ENCODE peak calls at places on chromosomes 16 and 17, in five cellular contexts. One of them, this sample, is unnamed.

GRCh38 chr17:69596141-69596540 is 181.6 kb downstream of the MAP2K6 start:
- DNase-seq in effector memory CD4-positive, alpha-beta T cell: no peak
- DNase-seq in cardiac muscle cell: no peak
- DNase-seq in mesendoderm: no peak
- DNase-seq in CD8-positive, alpha-beta memory T cell: no peak
- DNase-seq in this sample: no peak

GRCh38 chr17:13520899-13521572 is 80.7 kb downstream of the HS3ST3A1 start:
- DNase-seq in effector memory CD4-positive, alpha-beta T cell: no peak
- DNase-seq in cardiac muscle cell: peak
- DNase-seq in mesendoderm: no peak
- DNase-seq in CD8-positive, alpha-beta memory T cell: no peak
- DNase-seq in this sample: no peak

GRCh38 chr16:61083711-61084110 is 952.5 kb downstream of the CDH8 start:
- DNase-seq in effector memory CD4-positive, alpha-beta T cell: no peak
- DNase-seq in cardiac muscle cell: no peak
- DNase-seq in mesendoderm: no peak
- DNase-seq in CD8-positive, alpha-beta memory T cell: no peak
- DNase-seq in this sample: no peak

GRCh38 chr17:45282683-45283644 is 21.1 kb upstream of the SPATA32 start:
- DNase-seq in effector memory CD4-positive, alpha-beta T cell: no peak
- DNase-seq in cardiac muscle cell: peak
- DNase-seq in mesendoderm: peak
- DNase-seq in CD8-positive, alpha-beta memory T cell: no peak
- DNase-seq in this sample: no peak

GRCh38 chr16:2976201-2976600 is 4.0 kb downstream of the PKMYT1 start:
- DNase-seq in effector memory CD4-positive, alpha-beta T cell: no peak
- DNase-seq in cardiac muscle cell: no peak
- DNase-seq in mesendoderm: no peak
- DNase-seq in CD8-positive, alpha-beta memory T cell: no peak
- DNase-seq in this sample: no peak

GRCh38 chr17:56142325-56142724 is 10.9 kb upstream of the ANKFN1 start:
- DNase-seq in effector memory CD4-positive, alpha-beta T cell: no peak
- DNase-seq in cardiac muscle cell: no peak
- DNase-seq in mesendoderm: no peak
- DNase-seq in CD8-positive, alpha-beta memory T cell: no peak
- DNase-seq in this sample: no peak

GRCh38 chr17:80881321-80881720 is 110.3 kb upstream of the CHMP6 start:
- DNase-seq in effector memory CD4-positive, alpha-beta T cell: no peak
- DNase-seq in cardiac muscle cell: no peak
- DNase-seq in mesendoderm: no peak
- DNase-seq in CD8-positive, alpha-beta memory T cell: peak
- DNase-seq in this sample: no peak

GRCh38 chr17:77475012-77475976 is 334.5 kb downstream of the SEC14L1 start:
- DNase-seq in effector memory CD4-positive, alpha-beta T cell: peak
- DNase-seq in cardiac muscle cell: peak
- DNase-seq in mesendoderm: no peak
- DNase-seq in CD8-positive, alpha-beta memory T cell: peak
- DNase-seq in this sample: peak

GRCh38 chr17:41520821-41521521 is 2.3 kb upstream of the KRT15 start:
- DNase-seq in effector memory CD4-positive, alpha-beta T cell: no peak
- DNase-seq in cardiac muscle cell: no peak
- DNase-seq in mesendoderm: no peak
- DNase-seq in CD8-positive, alpha-beta memory T cell: no peak
- DNase-seq in this sample: no peak

GRCh38 chr16:29858149-29858899 is 4.7 kb downstream of the CDIPT start:
- DNase-seq in effector memory CD4-positive, alpha-beta T cell: no peak
- DNase-seq in cardiac muscle cell: no peak
- DNase-seq in mesendoderm: no peak
- DNase-seq in CD8-positive, alpha-beta memory T cell: no peak
- DNase-seq in this sample: no peak

GRCh38 chr16:81774348-81774747 is 4.7 kb upstream of the PLCG2 start:
- DNase-seq in effector memory CD4-positive, alpha-beta T cell: no peak
- DNase-seq in cardiac muscle cell: no peak
- DNase-seq in mesendoderm: no peak
- DNase-seq in CD8-positive, alpha-beta memory T cell: no peak
- DNase-seq in this sample: no peak

GRCh38 chr16:8966781-8967436 is 3.2 kb upstream of the USP7 start:
- DNase-seq in effector memory CD4-positive, alpha-beta T cell: no peak
- DNase-seq in cardiac muscle cell: no peak
- DNase-seq in mesendoderm: peak
- DNase-seq in CD8-positive, alpha-beta memory T cell: no peak
- DNase-seq in this sample: no peak

GRCh38 chr16:10298416-10298815 is 87.4 kb upstream of the ATF7IP2 start:
- DNase-seq in effector memory CD4-positive, alpha-beta T cell: no peak
- DNase-seq in cardiac muscle cell: no peak
- DNase-seq in mesendoderm: no peak
- DNase-seq in CD8-positive, alpha-beta memory T cell: no peak
- DNase-seq in this sample: no peak

GRCh38 chr16:49467540-49468372 is 94.2 kb downstream of the C16orf78 start:
- DNase-seq in effector memory CD4-positive, alpha-beta T cell: no peak
- DNase-seq in cardiac muscle cell: no peak
- DNase-seq in mesendoderm: no peak
- DNase-seq in CD8-positive, alpha-beta memory T cell: no peak
- DNase-seq in this sample: no peak

GRCh38 chr17:61284174-61284573 is 115.5 kb upstream of the TBX2 start:
- DNase-seq in effector memory CD4-positive, alpha-beta T cell: no peak
- DNase-seq in cardiac muscle cell: peak
- DNase-seq in mesendoderm: no peak
- DNase-seq in CD8-positive, alpha-beta memory T cell: no peak
- DNase-seq in this sample: no peak

GRCh38 chr17:66098040-66098439 is 93.9 kb downstream of the CEP112 start:
- DNase-seq in effector memory CD4-positive, alpha-beta T cell: no peak
- DNase-seq in cardiac muscle cell: no peak
- DNase-seq in mesendoderm: no peak
- DNase-seq in CD8-positive, alpha-beta memory T cell: no peak
- DNase-seq in this sample: no peak

GRCh38 chr17:58325289-58325726 is 3.3 kb downstream of the TSPOAP1 start:
- DNase-seq in effector memory CD4-positive, alpha-beta T cell: no peak
- DNase-seq in cardiac muscle cell: no peak
- DNase-seq in mesendoderm: peak
- DNase-seq in CD8-positive, alpha-beta memory T cell: no peak
- DNase-seq in this sample: no peak

GRCh38 chr16:3182608-3183444 is 5.2 kb upstream of the OR1F1 start:
- DNase-seq in effector memory CD4-positive, alpha-beta T cell: no peak
- DNase-seq in cardiac muscle cell: peak
- DNase-seq in mesendoderm: peak
- DNase-seq in CD8-positive, alpha-beta memory T cell: peak
- DNase-seq in this sample: no peak

GRCh38 chr16:68332411-68333121 is 21.7 kb downstream of the PRMT7 start:
- DNase-seq in effector memory CD4-positive, alpha-beta T cell: no peak
- DNase-seq in cardiac muscle cell: peak
- DNase-seq in mesendoderm: peak
- DNase-seq in CD8-positive, alpha-beta memory T cell: no peak
- DNase-seq in this sample: no peak

GRCh38 chr17:7769854-7770253 is 52.3 kb downstream of the DNAH2 start:
- DNase-seq in effector memory CD4-positive, alpha-beta T cell: no peak
- DNase-seq in cardiac muscle cell: no peak
- DNase-seq in mesendoderm: no peak
- DNase-seq in CD8-positive, alpha-beta memory T cell: no peak
- DNase-seq in this sample: no peak

GRCh38 chr17:48960834-48961515 is 7.4 kb downstream of the GIP start:
- DNase-seq in effector memory CD4-positive, alpha-beta T cell: no peak
- DNase-seq in cardiac muscle cell: no peak
- DNase-seq in mesendoderm: peak
- DNase-seq in CD8-positive, alpha-beta memory T cell: no peak
- DNase-seq in this sample: no peak

GRCh38 chr16:56869513-56870270 is 4.7 kb downstream of the SLC12A3 start:
- DNase-seq in effector memory CD4-positive, alpha-beta T cell: no peak
- DNase-seq in cardiac muscle cell: peak
- DNase-seq in mesendoderm: peak
- DNase-seq in CD8-positive, alpha-beta memory T cell: peak
- DNase-seq in this sample: no peak

GRCh38 chr17:82603981-82604448 is 44.2 kb downstream of the WDR45B start:
- DNase-seq in effector memory CD4-positive, alpha-beta T cell: peak
- DNase-seq in cardiac muscle cell: peak
- DNase-seq in mesendoderm: no peak
- DNase-seq in CD8-positive, alpha-beta memory T cell: no peak
- DNase-seq in this sample: no peak

GRCh38 chr17:81004336-81005015 is 12.8 kb downstream of the CHMP6 start:
- DNase-seq in effector memory CD4-positive, alpha-beta T cell: no peak
- DNase-seq in cardiac muscle cell: no peak
- DNase-seq in mesendoderm: peak
- DNase-seq in CD8-positive, alpha-beta memory T cell: no peak
- DNase-seq in this sample: no peak

GRCh38 chr16:52318259-52319008 is 228.5 kb downstream of the TOX3 start:
- DNase-seq in effector memory CD4-positive, alpha-beta T cell: no peak
- DNase-seq in cardiac muscle cell: no peak
- DNase-seq in mesendoderm: peak
- DNase-seq in CD8-positive, alpha-beta memory T cell: no peak
- DNase-seq in this sample: no peak

GRCh38 chr16:85424260-85425060 is 188.7 kb upstream of the GSE1 start:
- DNase-seq in effector memory CD4-positive, alpha-beta T cell: no peak
- DNase-seq in cardiac muscle cell: no peak
- DNase-seq in mesendoderm: no peak
- DNase-seq in CD8-positive, alpha-beta memory T cell: peak
- DNase-seq in this sample: no peak

GRCh38 chr17:78031435-78031834 is 72.9 kb downstream of the TNRC6C start:
- DNase-seq in effector memory CD4-positive, alpha-beta T cell: no peak
- DNase-seq in cardiac muscle cell: no peak
- DNase-seq in mesendoderm: no peak
- DNase-seq in CD8-positive, alpha-beta memory T cell: no peak
- DNase-seq in this sample: no peak

GRCh38 chr17:73336613-73337400 is 25.0 kb upstream of the CDC42EP4 start:
- DNase-seq in effector memory CD4-positive, alpha-beta T cell: no peak
- DNase-seq in cardiac muscle cell: no peak
- DNase-seq in mesendoderm: no peak
- DNase-seq in CD8-positive, alpha-beta memory T cell: no peak
- DNase-seq in this sample: no peak

GRCh38 chr17:9309216-9309615 is 266.4 kb downstream of the STX8 start:
- DNase-seq in effector memory CD4-positive, alpha-beta T cell: no peak
- DNase-seq in cardiac muscle cell: peak
- DNase-seq in mesendoderm: peak
- DNase-seq in CD8-positive, alpha-beta memory T cell: no peak
- DNase-seq in this sample: no peak

GRCh38 chr17:28509784-28510183 is 3.6 kb downstream of the FOXN1 start:
- DNase-seq in effector memory CD4-positive, alpha-beta T cell: no peak
- DNase-seq in cardiac muscle cell: no peak
- DNase-seq in mesendoderm: no peak
- DNase-seq in CD8-positive, alpha-beta memory T cell: no peak
- DNase-seq in this sample: no peak

GRCh38 chr17:79980246-79981043 is 55.2 kb downstream of the TBC1D16 start:
- DNase-seq in effector memory CD4-positive, alpha-beta T cell: no peak
- DNase-seq in cardiac muscle cell: no peak
- DNase-seq in mesendoderm: no peak
- DNase-seq in CD8-positive, alpha-beta memory T cell: peak
- DNase-seq in this sample: peak

GRCh38 chr16:30005341-30006094 is 5.3 kb downstream of the DOC2A start:
- DNase-seq in effector memory CD4-positive, alpha-beta T cell: peak
- DNase-seq in cardiac muscle cell: peak
- DNase-seq in mesendoderm: peak
- DNase-seq in CD8-positive, alpha-beta memory T cell: peak
- DNase-seq in this sample: no peak

GRCh38 chr16:80604600-80605355 is 64.0 kb downstream of the DYNLRB2 start:
- DNase-seq in effector memory CD4-positive, alpha-beta T cell: no peak
- DNase-seq in cardiac muscle cell: no peak
- DNase-seq in mesendoderm: no peak
- DNase-seq in CD8-positive, alpha-beta memory T cell: no peak
- DNase-seq in this sample: no peak

GRCh38 chr17:43905400-43905984 is 1.8 kb downstream of the MPP2 start:
- DNase-seq in effector memory CD4-positive, alpha-beta T cell: no peak
- DNase-seq in cardiac muscle cell: no peak
- DNase-seq in mesendoderm: no peak
- DNase-seq in CD8-positive, alpha-beta memory T cell: no peak
- DNase-seq in this sample: no peak

GRCh38 chr17:43908111-43908721 is 880 bp upstream of the MPP2 start:
- DNase-seq in effector memory CD4-positive, alpha-beta T cell: no peak
- DNase-seq in cardiac muscle cell: peak
- DNase-seq in mesendoderm: peak
- DNase-seq in CD8-positive, alpha-beta memory T cell: peak
- DNase-seq in this sample: peak

GRCh38 chr17:43906951-43907424 is 348 bp downstream of the MPP2 start:
- DNase-seq in effector memory CD4-positive, alpha-beta T cell: no peak
- DNase-seq in cardiac muscle cell: no peak
- DNase-seq in mesendoderm: no peak
- DNase-seq in CD8-positive, alpha-beta memory T cell: peak
- DNase-seq in this sample: no peak

GRCh38 chr17:43907425-43907981 is at the start of gene MPP2:
- DNase-seq in effector memory CD4-positive, alpha-beta T cell: peak
- DNase-seq in cardiac muscle cell: peak
- DNase-seq in mesendoderm: peak
- DNase-seq in CD8-positive, alpha-beta memory T cell: peak
- DNase-seq in this sample: peak

GRCh38 chr17:43905985-43906852 is 1.1 kb downstream of the MPP2 start:
- DNase-seq in effector memory CD4-positive, alpha-beta T cell: no peak
- DNase-seq in cardiac muscle cell: peak
- DNase-seq in mesendoderm: peak
- DNase-seq in CD8-positive, alpha-beta memory T cell: peak
- DNase-seq in this sample: no peak
- H3K27ac ChIP-seq in effector memory CD4-positive, alpha-beta T cell: peak
- H3K27ac ChIP-seq in cardiac muscle cell: no peak
- H3K27ac ChIP-seq in mesendoderm: no peak
- H3K27ac ChIP-seq in CD8-positive, alpha-beta memory T cell: no peak
- H3K27ac ChIP-seq in this sample: peak

GRCh38 chr17:10398352-10398751 is 23.4 kb downstream of the MYH8 start:
- DNase-seq in effector memory CD4-positive, alpha-beta T cell: no peak
- DNase-seq in cardiac muscle cell: no peak
- DNase-seq in mesendoderm: peak
- DNase-seq in CD8-positive, alpha-beta memory T cell: no peak
- DNase-seq in this sample: no peak
- H3K4me3 ChIP-seq in effector memory CD4-positive, alpha-beta T cell: no peak
- H3K4me3 ChIP-seq in cardiac muscle cell: no peak
- H3K4me3 ChIP-seq in mesendoderm: no peak
- H3K4me3 ChIP-seq in CD8-positive, alpha-beta memory T cell: no peak
- H3K4me3 ChIP-seq in this sample: no peak

GRCh38 chr16:64008131-64008530 is 1113.7 kb downstream of the CDH11 start:
- DNase-seq in effector memory CD4-positive, alpha-beta T cell: no peak
- DNase-seq in cardiac muscle cell: no peak
- DNase-seq in mesendoderm: no peak
- DNase-seq in CD8-positive, alpha-beta memory T cell: no peak
- DNase-seq in this sample: no peak
- H3K27ac ChIP-seq in effector memory CD4-positive, alpha-beta T cell: no peak
- H3K27ac ChIP-seq in cardiac muscle cell: no peak
- H3K27ac ChIP-seq in mesendoderm: no peak
- H3K27ac ChIP-seq in CD8-positive, alpha-beta memory T cell: no peak
- H3K27ac ChIP-seq in this sample: no peak

DNA sequence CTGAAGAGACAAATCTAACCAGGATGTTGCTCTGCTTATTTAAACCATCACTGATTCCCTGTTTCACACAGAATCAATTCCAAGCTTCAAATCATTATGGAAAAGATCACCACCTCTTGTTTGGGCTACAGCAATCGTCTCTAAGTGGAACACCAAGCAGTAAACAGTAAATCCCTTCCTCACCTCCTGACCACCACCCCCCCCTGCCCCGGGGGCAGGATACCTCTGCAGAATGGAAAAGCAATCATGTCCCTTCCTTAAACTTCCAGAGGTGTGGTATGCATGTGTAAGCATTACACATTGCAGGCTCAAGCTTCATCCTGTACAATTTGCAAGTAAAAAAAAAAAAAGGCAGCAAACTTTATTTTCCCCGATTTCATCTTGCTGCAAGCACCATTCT is 373.8 kb downstream of the NPIPA8 start:
- DNase-seq in effector memory CD4-positive, alpha-beta T cell: no peak
- DNase-seq in cardiac muscle cell: no peak
- DNase-seq in mesendoderm: no peak
- DNase-seq in CD8-positive, alpha-beta memory T cell: no peak
- DNase-seq in this sample: no peak
- H3K4me3 ChIP-seq in effector memory CD4-positive, alpha-beta T cell: no peak
- H3K4me3 ChIP-seq in cardiac muscle cell: no peak
- H3K4me3 ChIP-seq in mesendoderm: no peak
- H3K4me3 ChIP-seq in CD8-positive, alpha-beta memory T cell: no peak
- H3K4me3 ChIP-seq in this sample: no peak

This sample was measured in CD8-positive, alpha-beta T cell.